ENCODE peak calls at places on chromosomes 13 and 19, in ten cellular contexts. P is left ventricle myocardium inferior; J is upper lobe of right lung; Q is CD8-positive, alpha-beta T cell; E is lower lobe of right lung; N is right lobe of liver; Y is body of pancreas; S is neuronal stem cell; L is CD4-positive, alpha-beta memory T cell; D is breast epithelium. W is an unnamed sample. For H3K36me3 and H3K9me3, the result is how much of the 10 kb centered on the place peaks cover.

GRCh38 chr13:101283782-101284181 is 132.5 kb downstream of the NALCN start:
- DNase-seq in D (no peak), P (no peak), S (no peak), N (no peak), L (no peak), Y (no peak), J (no peak), Q (no peak), E (no peak), W (no peak)

GRCh38 chr19:35975608-35976214 is 19.3 kb upstream of the SDHAF1 start:
- DNase-seq in P (no peak), E (no peak), S (peak), Q (no peak), Y (no peak), J (no peak), L (peak), N (no peak), D (no peak), W (no peak)

GRCh38 chr19:30228113-30228725 is 144.0 kb upstream of the ZNF536 start:
- DNase-seq in P (no peak), E (no peak), Q (no peak), D (no peak), S (no peak), N (no peak), L (no peak), Y (no peak), J (no peak), W (no peak)

GRCh38 chr13:31930901-31931522 is 100.6 kb upstream of the FRY start:
- DNase-seq in D (no peak), E (no peak), S (no peak), Y (peak), P (no peak), Q (no peak), N (no peak), J (no peak), L (no peak), W (no peak)

GRCh38 chr13:66875264-66875663 is 354.9 kb downstream of the PCDH9 start:
- DNase-seq in N (no peak), S (no peak), P (no peak), E (no peak), L (no peak), Q (no peak), Y (no peak), D (no peak), J (no peak), W (no peak)

GRCh38 chr13:51818771-51819511 is 15.0 kb upstream of the DHRS12 start:
- DNase-seq in E (no peak), Y (no peak), S (no peak), L (peak), Q (no peak), P (no peak), D (no peak), J (no peak), N (no peak), W (no peak)

GRCh38 chr19:4094291-4094690 is 27.6 kb upstream of the ZBTB7A start:
- DNase-seq in D (no peak), J (no peak), E (no peak), P (no peak), L (no peak), Q (no peak), Y (no peak), N (no peak), S (no peak), W (peak)

GRCh38 chr13:71454509-71454908 is 412.5 kb downstream of the DACH1 start:
- DNase-seq in Q (no peak), E (no peak), L (no peak), J (no peak), D (no peak), N (no peak), S (no peak), Y (no peak), P (no peak), W (peak)

GRCh38 chr19:49214701-49215100 is 57.1 kb downstream of the TRPM4 start:
- DNase-seq in S (no peak), D (no peak), J (no peak), P (no peak), L (no peak), N (no peak), Q (no peak), Y (no peak), E (no peak), W (no peak)

GRCh38 chr13:50393641-50394040 is 378.4 kb downstream of the KCNRG start:
- DNase-seq in P (peak), S (peak), E (no peak), J (no peak), D (no peak), N (no peak), L (no peak), Y (no peak), Q (no peak), W (no peak)

GRCh38 chr19:42657551-42657950 is 62.8 kb upstream of the CEACAM8 start:
- DNase-seq in Y (no peak), D (no peak), S (no peak), J (no peak), P (no peak), L (no peak), N (no peak), Q (no peak), E (no peak), W (no peak)

GRCh38 chr19:17953869-17954268 is 13.0 kb upstream of the KCNN1 start:
- DNase-seq in L (no peak), Q (no peak), J (no peak), S (no peak), E (no peak), Y (no peak), D (no peak), P (no peak), N (no peak), W (no peak)

GRCh38 chr13:36766295-36766694 is 52.7 kb upstream of the RFXAP start:
- DNase-seq in L (no peak), Y (no peak), N (no peak), S (no peak), J (no peak), Q (no peak), P (no peak), D (no peak), E (no peak), W (peak)

GRCh38 chr13:27038323-27038722 is 133.3 kb downstream of the USP12 start:
- DNase-seq in P (no peak), E (no peak), Y (no peak), Q (no peak), S (no peak), L (no peak), J (no peak), N (no peak), D (no peak), W (no peak)

GRCh38 chr13:26967119-26968038 is 204.2 kb downstream of the USP12 start:
- DNase-seq in D (no peak), P (peak), L (no peak), E (peak), S (no peak), J (no peak), N (no peak), Y (peak), Q (no peak), W (no peak)

GRCh38 chr13:25171517-25172302 is at the start of gene AMER2:
- DNase-seq in J (no peak), L (no peak), E (no peak), D (no peak), Y (peak), P (peak), Q (no peak), N (no peak), S (peak), W (peak)

GRCh38 chr13:32142115-32142514 is 110.5 kb downstream of the FRY start:
- DNase-seq in P (no peak), L (no peak), Q (no peak), S (no peak), N (no peak), J (no peak), E (no peak), D (no peak), Y (no peak), W (no peak)

GRCh38 chr13:50255639-50256038 is 240.4 kb downstream of the KCNRG start:
- DNase-seq in J (no peak), E (no peak), P (no peak), Y (no peak), L (peak), N (no peak), S (no peak), D (no peak), Q (no peak), W (no peak)

GRCh38 chr13:20161275-20161950 is 561 bp upstream of the GJA3 start:
- DNase-seq in Q (peak), S (no peak), D (no peak), L (peak), E (no peak), P (no peak), Y (no peak), N (no peak), J (no peak), W (peak)

GRCh38 chr19:46328079-46328478 is 18.8 kb upstream of the PPP5C start:
- DNase-seq in L (no peak), E (no peak), S (no peak), J (no peak), D (no peak), P (no peak), N (no peak), Q (no peak), Y (no peak), W (no peak)
- H3K36me3 ChIP-seq in L (under half), E (half or more), S (under half), J (half or more), D (under half), P (half or more), N (under half), Q (under half), Y (under half), W (under half)

DNA sequence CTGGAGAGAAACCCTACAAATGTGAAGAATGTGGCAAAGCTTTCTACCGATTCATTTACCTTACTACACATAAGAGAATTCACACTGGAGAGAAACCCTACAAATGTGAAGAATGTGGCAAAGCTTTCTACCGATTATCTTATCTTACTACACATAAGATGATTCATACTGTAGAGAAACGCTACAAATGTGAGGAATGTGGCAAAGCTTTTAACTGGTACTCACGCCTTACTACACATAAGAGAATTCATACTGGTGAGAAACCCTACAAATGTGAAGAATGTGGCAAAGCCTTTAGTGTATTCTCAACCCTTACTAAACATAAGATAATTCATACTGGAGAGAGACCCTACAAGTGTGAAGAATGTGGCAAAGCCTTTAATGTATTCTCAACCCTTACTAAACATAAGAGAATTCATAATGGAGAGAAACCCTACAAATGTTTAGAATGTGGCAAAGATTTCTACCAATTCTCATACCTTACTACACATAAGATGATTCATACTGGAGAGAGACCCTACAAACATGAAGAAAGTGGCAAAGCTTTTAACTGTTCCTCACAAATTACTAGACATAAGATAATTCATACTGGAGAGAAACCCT is 12.9 kb upstream of the ZNF493 start:
- DNase-seq in P (no peak), S (no peak), L (no peak), Q (no peak), E (no peak), Y (no peak), N (no peak), J (no peak), D (no peak), W (no peak)
- H3K9me3 ChIP-seq in P (half or more), S (half or more), L (under half), Q (under half), E (half or more), Y (half or more), N (under half), J (half or more), D (half or more), W (half or more)

DNA sequence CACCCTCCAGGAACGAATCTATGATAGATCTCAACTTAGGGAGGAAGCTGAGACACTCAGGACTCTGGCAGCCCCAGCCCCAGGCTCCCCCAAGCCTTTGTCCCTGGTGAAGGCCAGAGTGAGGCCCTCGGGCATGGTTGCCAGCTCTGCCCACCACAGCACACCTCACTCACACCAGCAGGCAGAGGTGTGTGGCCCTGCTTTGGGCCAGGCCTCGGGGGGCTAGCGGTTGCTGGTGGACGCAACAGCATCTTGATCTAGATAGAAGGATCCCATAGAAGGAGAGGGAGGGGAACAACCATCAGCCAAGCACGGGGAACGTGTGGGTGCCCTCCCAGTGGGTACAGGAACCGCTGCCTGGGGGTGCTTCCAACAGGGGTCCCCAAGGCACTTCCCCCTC is 36.7 kb downstream of the DNMT1 start:
- DNase-seq in J (no peak), N (no peak), Y (no peak), E (no peak), S (no peak), Q (no peak), L (no peak), P (no peak), D (no peak), W (no peak)
- H3K36me3 ChIP-seq in J (half or more), N (under half), Y (under half), E (half or more), S (half or more), Q (half or more), L (half or more), P (half or more), D (under half), W (half or more)

GRCh38 chr19:40070058-40070457 is 14.0 kb upstream of the ZNF780B start:
- DNase-seq in S (no peak), D (no peak), L (no peak), Y (no peak), P (no peak), N (no peak), E (no peak), Q (no peak), J (no peak), W (no peak)
- H3K9me3 ChIP-seq in S (under half), D (under half), L (under half), Y (under half), P (half or more), N (under half), E (under half), Q (under half), J (under half), W (under half)

DNA sequence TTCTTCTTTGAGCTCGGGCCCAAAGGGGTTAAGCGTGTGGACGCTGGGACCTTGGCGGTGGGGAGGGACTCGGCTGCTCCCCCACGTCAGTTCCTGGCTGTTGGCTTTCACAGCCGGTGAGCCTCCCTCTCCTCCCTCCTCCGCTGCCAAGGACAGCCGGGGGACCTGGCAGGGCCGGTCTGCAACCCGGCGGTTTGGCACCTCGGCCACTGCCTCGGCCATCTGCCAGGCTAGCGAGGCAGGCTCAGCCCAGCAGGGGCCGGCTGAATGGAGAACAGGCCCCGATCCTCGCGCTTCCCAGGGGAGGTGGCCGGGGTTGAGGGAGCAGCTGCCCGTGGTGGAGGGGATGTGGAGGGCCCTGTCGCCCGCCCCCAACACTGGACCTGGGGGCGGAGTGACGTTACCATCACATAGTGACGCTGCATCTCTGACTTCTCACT is 5.0 kb downstream of the TLE5 start:
- DNase-seq in J (peak), L (no peak), P (peak), Y (peak), N (peak), D (peak), S (no peak), E (peak), Q (no peak), W (peak)
- H3K36me3 ChIP-seq in J (half or more), L (half or more), P (half or more), Y (under half), N (under half), D (under half), S (half or more), E (half or more), Q (half or more), W (half or more)

DNA sequence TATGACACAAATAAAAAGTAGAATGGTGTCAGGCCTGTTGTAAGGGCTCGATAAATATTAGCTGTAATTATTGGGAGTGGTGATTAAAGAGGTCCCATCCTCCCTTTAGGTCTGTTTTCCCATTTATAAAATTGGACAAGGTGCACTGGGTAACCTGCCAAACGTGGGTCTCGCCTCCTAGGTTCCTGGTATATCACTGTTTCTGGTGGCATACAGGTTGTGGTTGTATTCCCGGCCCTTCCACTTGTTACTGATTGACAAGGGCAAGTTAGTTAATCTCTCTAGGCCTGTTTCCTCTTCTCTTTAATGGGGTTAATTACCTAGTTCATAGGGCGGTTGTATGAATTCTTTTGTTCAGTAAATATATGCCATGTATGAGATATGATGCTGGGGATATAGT is 1.5 kb downstream of the PPP2R1A start:
- DNase-seq in L (no peak), Y (peak), D (no peak), S (no peak), P (no peak), E (no peak), N (no peak), J (no peak), Q (no peak), W (no peak)
- H3K9me3 ChIP-seq in L (under half), Y (under half), D (under half), S (half or more), P (under half), E (under half), N (under half), J (under half), Q (under half), W (under half)

W was measured in left lung.